ENCODE peak calls at places on chromosomes 5 and 9, in four cellular contexts. F, Q, G and B are unnamed samples.

GRCh38 chr9:17862081-17862480 is 283.2 kb downstream of the SH3GL2 start:
- DNase-seq in F (no peak), Q (no peak), G (no peak), B (no peak)

GRCh38 chr9:137028281-137029057 is 432 bp upstream of the ABCA2 start:
- DNase-seq in F (peak; percentile 64), Q (peak; percentile 83), G (no peak), B (peak; percentile 74)

GRCh38 chr5:88203977-88204735 is 64.5 kb downstream of the TMEM161B start:
- DNase-seq in F (no peak), Q (no peak), G (no peak), B (no peak)

GRCh38 chr5:143413964-143414669 is 10.6 kb upstream of the NR3C1 start:
- DNase-seq in F (no peak), Q (no peak), G (no peak), B (no peak)

GRCh38 chr5:115377468-115378217 is 81.2 kb upstream of the CCDC112 start:
- DNase-seq in F (peak; percentile 22), Q (peak; percentile 89), G (no peak), B (no peak)

GRCh38 chr9:119289740-119290139 is 79.5 kb downstream of the BRINP1 start:
- DNase-seq in F (peak; percentile 53), Q (peak; percentile 3), G (no peak), B (no peak)

GRCh38 chr9:127418037-127418471 is 6.1 kb upstream of the ZNF79 start:
- DNase-seq in F (peak; percentile 61), Q (peak; percentile 17), G (peak; percentile 62), B (no peak)

GRCh38 chr5:170818222-170818621 is 34.7 kb downstream of the GABRP start:
- DNase-seq in F (no peak), Q (no peak), G (no peak), B (no peak)

GRCh38 chr5:37871023-37871815 is 31.4 kb upstream of the GDNF start:
- DNase-seq in F (no peak), Q (peak; percentile 89), G (no peak), B (no peak)

GRCh38 chr9:115517335-115518075 is 399.5 kb upstream of the TNC start:
- DNase-seq in F (no peak), Q (peak; percentile 58), G (no peak), B (no peak)

GRCh38 chr5:150778517-150779396 is at the start of gene SMIM3:
- DNase-seq in F (peak; percentile 55), Q (peak; percentile 95), G (no peak), B (peak; percentile 88)

GRCh38 chr5:36305571-36306326 is 4.0 kb upstream of the RANBP3L start:
- DNase-seq in F (peak; percentile 36), Q (peak; percentile 82), G (peak; percentile 3), B (peak; percentile 42)

GRCh38 chr5:150107909-150108447 is 21.6 kb upstream of the CSF1R start:
- DNase-seq in F (no peak), Q (peak; percentile 90), G (no peak), B (no peak)

GRCh38 chr5:915946-916345 is 23.3 kb downstream of the TRIP13 start:
- DNase-seq in F (no peak), Q (no peak), G (no peak), B (no peak)

GRCh38 chr5:172754957-172755356 is 16.0 kb downstream of the DUSP1 start:
- DNase-seq in F (no peak), Q (no peak), G (no peak), B (no peak)

GRCh38 chr5:176687881-176688280 is 40.6 kb downstream of the TSPAN17 start:
- DNase-seq in F (no peak), Q (no peak), G (no peak), B (no peak)

GRCh38 chr5:73564644-73565165 is 734 bp downstream of the ANKRA2 start:
- DNase-seq in F (no peak), Q (peak; percentile 24), G (no peak), B (no peak)

GRCh38 chr5:29697786-29698414 is 1495.6 kb upstream of the CDH6 start:
- DNase-seq in F (peak; percentile 12), Q (no peak), G (no peak), B (no peak)

GRCh38 chr5:133398646-133399081 is 213.7 kb downstream of the FSTL4 start:
- DNase-seq in F (no peak), Q (no peak), G (no peak), B (no peak)

GRCh38 chr9:127181595-127182190 is 59.3 kb upstream of the ANGPTL2 start:
- DNase-seq in F (no peak), Q (no peak), G (no peak), B (no peak)

GRCh38 chr5:3104446-3105047 is 353.1 kb upstream of the IRX2 start:
- DNase-seq in F (no peak), Q (no peak), G (no peak), B (no peak)

GRCh38 chr9:97564291-97565175 is 63.1 kb downstream of the TMOD1 start:
- DNase-seq in F (peak; percentile 19), Q (peak; percentile 77), G (no peak), B (no peak)

GRCh38 chr9:136950656-136951030 is 1.4 kb upstream of the LCN12 start:
- DNase-seq in F (no peak), Q (no peak), G (no peak), B (peak; percentile 58)

GRCh38 chr9:4596165-4596922 is 65.8 kb upstream of the PLPP6 start:
- DNase-seq in F (no peak), Q (no peak), G (no peak), B (no peak)

GRCh38 chr5:53877243-53877642 is 316.8 kb downstream of the NDUFS4 start:
- DNase-seq in F (no peak), Q (peak; percentile 86), G (no peak), B (no peak)

GRCh38 chr9:69746859-69747560 is 12.8 kb downstream of the PTAR1 start:
- DNase-seq in F (no peak), Q (no peak), G (no peak), B (no peak)

GRCh38 chr9:69943146-69943545 is 100.5 kb upstream of the MAMDC2 start:
- DNase-seq in F (no peak), Q (peak; percentile 40), G (no peak), B (no peak)

GRCh38 chr5:62786099-62786498 is 207.5 kb downstream of the LRRC70 start:
- DNase-seq in F (no peak), Q (no peak), G (no peak), B (no peak)

GRCh38 chr9:122133984-122134535 is 25.5 kb downstream of the NDUFA8 start:
- DNase-seq in F (no peak), Q (no peak), G (no peak), B (no peak)

GRCh38 chr9:77156646-77157371 is 20.5 kb upstream of the VPS13A start:
- DNase-seq in F (no peak), Q (peak; percentile 13), G (no peak), B (no peak)

GRCh38 chr5:145166173-145166572 is 669.0 kb downstream of the PRELID2 start:
- DNase-seq in F (no peak), Q (no peak), G (no peak), B (no peak)

GRCh38 chr9:38011991-38012390 is 57.0 kb downstream of the SHB start:
- DNase-seq in F (no peak), Q (no peak), G (no peak), B (no peak)

GRCh38 chr9:87109182-87109581 is 161.9 kb upstream of the GAS1 start:
- DNase-seq in F (no peak), Q (peak; percentile 50), G (no peak), B (no peak)

DNA sequence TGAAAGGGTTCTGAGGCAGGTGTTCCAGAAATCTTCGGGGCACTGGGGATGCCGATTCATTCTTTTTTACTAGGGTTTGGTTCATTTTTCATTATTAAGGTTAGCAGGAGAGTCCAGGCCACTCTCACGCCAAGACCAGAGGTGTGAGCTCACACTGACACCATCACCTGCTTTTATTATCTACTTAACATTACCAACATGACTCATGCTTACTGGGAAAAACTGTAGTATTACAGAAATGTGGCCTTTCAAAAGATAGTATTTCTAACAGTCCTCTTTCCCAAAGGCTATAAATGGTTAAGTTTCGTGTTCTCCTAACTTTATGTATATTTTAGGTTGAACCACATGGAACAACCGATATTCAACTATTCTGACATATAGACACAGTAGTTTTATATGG is 222.1 kb downstream of the ROR2 start:
- DNase-seq in F (no peak), Q (no peak), G (no peak), B (no peak)
- H3K4me3 ChIP-seq in F (no peak overlapping the region), Q (no peak overlapping the region), G (no peak overlapping the region), B (no peak overlapping the region)

DNA sequence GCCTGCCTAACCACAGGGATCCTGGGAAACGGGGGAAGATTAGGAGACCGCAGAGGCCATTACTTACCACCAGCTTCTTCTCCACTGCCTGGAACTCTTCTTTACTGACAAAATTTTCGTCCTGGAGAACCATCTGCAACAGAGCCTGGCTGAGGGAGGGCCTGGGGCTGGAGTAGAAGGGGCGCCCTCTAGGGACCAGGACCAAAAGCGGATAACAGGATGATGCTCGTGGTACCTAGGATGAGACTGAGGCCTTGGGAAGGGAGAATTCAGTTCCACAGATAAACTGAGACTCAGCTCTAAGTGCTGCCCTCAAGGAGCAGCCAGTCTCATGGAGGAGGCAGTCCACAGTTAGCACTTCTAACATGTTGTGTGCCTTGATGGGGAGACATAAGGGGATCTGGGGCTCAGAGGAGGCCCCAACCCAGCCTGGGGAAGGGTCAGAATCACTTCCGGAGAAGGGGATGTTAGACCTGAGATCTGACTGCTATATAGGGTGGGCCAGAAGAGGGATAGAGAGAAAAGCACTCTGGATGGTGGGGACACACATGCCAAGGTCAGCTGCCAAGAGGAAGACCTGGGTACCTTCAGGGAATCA is 1.2 kb downstream of the SPATA24 start:
- DNase-seq in F (peak; percentile 63), Q (no peak), G (peak; percentile 27), B (no peak)
- H3K4me3 ChIP-seq in F (no peak overlapping the region), Q (no peak overlapping the region), G (no peak overlapping the region), B (no peak overlapping the region)

DNA sequence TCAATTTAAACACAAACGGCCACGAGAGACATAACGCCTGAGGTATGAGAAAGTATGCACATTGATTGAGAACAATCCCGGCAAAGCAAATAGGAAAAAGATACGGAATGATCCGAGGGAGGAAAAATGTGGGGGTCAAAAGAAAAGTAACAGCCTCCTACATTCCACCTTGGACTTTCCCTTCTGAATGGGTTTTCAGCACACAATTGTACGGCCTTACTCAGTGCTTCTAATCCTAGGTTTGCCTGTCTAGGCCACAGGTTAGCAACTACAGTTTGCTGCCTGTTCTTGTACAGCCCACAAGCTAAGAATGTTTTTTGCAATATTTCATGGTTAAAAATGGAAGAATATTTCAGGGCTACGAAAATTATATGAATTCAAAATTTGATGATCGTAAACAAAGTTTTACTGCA is 46.2 kb upstream of the RNF20 start:
- DNase-seq in F (no peak), Q (no peak), G (no peak), B (no peak)
- H3K4me3 ChIP-seq in F (peak overlapping the region; percentile 73), Q (peak overlapping the region; percentile 76), G (no peak overlapping the region), B (peak overlapping the region; percentile 45)

GRCh38 chr5:141883184-141883947 is 5.2 kb upstream of the PCDH1 start:
- DNase-seq in F (peak; percentile 19), Q (peak; percentile 63), G (peak; percentile 71), B (no peak)

GRCh38 chr5:141882594-141883183 is 4.5 kb upstream of the PCDH1 start:
- DNase-seq in F (no peak), Q (no peak), G (no peak), B (no peak)

GRCh38 chr5:141879941-141880738 is 1.9 kb upstream of the PCDH1 start:
- DNase-seq in F (no peak), Q (no peak), G (no peak), B (no peak)

GRCh38 chr5:141880961-141881801 is 3.0 kb upstream of the PCDH1 start:
- DNase-seq in F (no peak), Q (no peak), G (no peak), B (no peak)

DNA sequence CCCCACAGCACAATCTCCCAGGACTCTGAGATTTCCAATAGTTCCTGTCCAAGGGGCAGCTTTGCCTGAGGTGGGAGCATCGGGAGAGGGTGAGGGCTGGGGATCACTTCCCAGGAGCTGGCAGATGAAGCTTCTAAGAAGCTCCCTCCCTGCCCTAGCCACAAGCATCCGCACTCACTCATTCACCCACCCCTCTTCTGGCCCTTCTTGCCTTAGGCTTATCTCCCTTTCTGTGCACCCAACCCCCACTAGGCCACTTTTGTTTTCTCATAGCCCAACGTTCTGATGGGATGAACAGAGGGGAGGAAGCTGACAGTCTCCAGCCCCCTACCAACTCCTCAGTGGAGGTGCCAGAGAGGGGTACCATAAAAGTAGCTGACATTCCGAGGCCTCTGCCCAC is 3.7 kb upstream of the PCDH1 start:
- DNase-seq in F (no peak), Q (no peak), G (no peak), B (no peak)
- H3K4me3 ChIP-seq in F (no peak overlapping the region), Q (no peak overlapping the region), G (peak overlapping the region; percentile 9), B (no peak overlapping the region)